ENCODE peak calls at places on chromosomes 2 and 18, in seven cellular contexts. One of them, this sample, is unnamed.

GRCh38 chr2:235283246-235283645 is 210.6 kb upstream of the AGAP1 start:
- DNase-seq in IMR-90: no peak
- DNase-seq in CD8-positive, alpha-beta memory T cell: no peak
- DNase-seq in AG04449: no peak
- DNase-seq in mucosa of descending colon: no peak
- DNase-seq in epithelial cell of esophagus: no peak
- DNase-seq in bronchial epithelial cell: no peak
- DNase-seq in this sample: no peak

GRCh38 chr2:84694088-84694622 is 177.9 kb downstream of the DNAH6 start:
- DNase-seq in epithelial cell of esophagus: no peak
- DNase-seq in CD8-positive, alpha-beta memory T cell: peak
- DNase-seq in bronchial epithelial cell: no peak
- DNase-seq in AG04449: no peak
- DNase-seq in mucosa of descending colon: peak
- DNase-seq in IMR-90: no peak
- DNase-seq in this sample: peak

GRCh38 chr2:89850481-89850880 is 1159.0 kb downstream of the RPIA start:
- DNase-seq in mucosa of descending colon: no peak
- DNase-seq in IMR-90: no peak
- DNase-seq in epithelial cell of esophagus: no peak
- DNase-seq in bronchial epithelial cell: no peak
- DNase-seq in CD8-positive, alpha-beta memory T cell: no peak
- DNase-seq in AG04449: no peak
- DNase-seq in this sample: no peak

GRCh38 chr2:238510911-238511613 is 84.3 kb downstream of the ASB1 start:
- DNase-seq in IMR-90: no peak
- DNase-seq in AG04449: no peak
- DNase-seq in CD8-positive, alpha-beta memory T cell: no peak
- DNase-seq in mucosa of descending colon: no peak
- DNase-seq in epithelial cell of esophagus: no peak
- DNase-seq in bronchial epithelial cell: no peak
- DNase-seq in this sample: no peak

GRCh38 chr2:28401411-28401810 is 8.8 kb downstream of the FOSL2 start:
- DNase-seq in CD8-positive, alpha-beta memory T cell: no peak
- DNase-seq in mucosa of descending colon: no peak
- DNase-seq in IMR-90: no peak
- DNase-seq in epithelial cell of esophagus: no peak
- DNase-seq in AG04449: no peak
- DNase-seq in bronchial epithelial cell: no peak
- DNase-seq in this sample: no peak

GRCh38 chr2:66578067-66578852 is 143.3 kb downstream of the MEIS1 start:
- DNase-seq in AG04449: no peak
- DNase-seq in bronchial epithelial cell: no peak
- DNase-seq in mucosa of descending colon: no peak
- DNase-seq in epithelial cell of esophagus: no peak
- DNase-seq in IMR-90: peak
- DNase-seq in CD8-positive, alpha-beta memory T cell: no peak
- DNase-seq in this sample: no peak

GRCh38 chr18:68056936-68057335 is 540.4 kb upstream of the DSEL start:
- DNase-seq in AG04449: no peak
- DNase-seq in CD8-positive, alpha-beta memory T cell: no peak
- DNase-seq in epithelial cell of esophagus: no peak
- DNase-seq in bronchial epithelial cell: no peak
- DNase-seq in IMR-90: peak
- DNase-seq in mucosa of descending colon: no peak
- DNase-seq in this sample: no peak

GRCh38 chr2:225091336-225091735 is 49.1 kb upstream of the DOCK10 start:
- DNase-seq in epithelial cell of esophagus: peak
- DNase-seq in IMR-90: peak
- DNase-seq in bronchial epithelial cell: peak
- DNase-seq in mucosa of descending colon: no peak
- DNase-seq in AG04449: peak
- DNase-seq in CD8-positive, alpha-beta memory T cell: no peak
- DNase-seq in this sample: no peak

GRCh38 chr2:74148457-74149248 is 941 bp upstream of the BOLA3 start:
- DNase-seq in CD8-positive, alpha-beta memory T cell: no peak
- DNase-seq in epithelial cell of esophagus: no peak
- DNase-seq in mucosa of descending colon: no peak
- DNase-seq in bronchial epithelial cell: no peak
- DNase-seq in AG04449: no peak
- DNase-seq in IMR-90: no peak
- DNase-seq in this sample: no peak

GRCh38 chr18:63909870-63910269 is 2.1 kb downstream of the SERPINB10 start:
- DNase-seq in epithelial cell of esophagus: peak
- DNase-seq in AG04449: no peak
- DNase-seq in mucosa of descending colon: no peak
- DNase-seq in IMR-90: no peak
- DNase-seq in bronchial epithelial cell: peak
- DNase-seq in CD8-positive, alpha-beta memory T cell: no peak
- DNase-seq in this sample: no peak

GRCh38 chr18:63905361-63905760 is 2.4 kb upstream of the SERPINB10 start:
- DNase-seq in bronchial epithelial cell: peak
- DNase-seq in IMR-90: no peak
- DNase-seq in CD8-positive, alpha-beta memory T cell: no peak
- DNase-seq in mucosa of descending colon: no peak
- DNase-seq in AG04449: no peak
- DNase-seq in epithelial cell of esophagus: peak
- DNase-seq in this sample: no peak

GRCh38 chr18:63908858-63909257 is 1.1 kb downstream of the SERPINB10 start:
- DNase-seq in epithelial cell of esophagus: no peak
- DNase-seq in IMR-90: no peak
- DNase-seq in CD8-positive, alpha-beta memory T cell: no peak
- DNase-seq in AG04449: no peak
- DNase-seq in bronchial epithelial cell: no peak
- DNase-seq in mucosa of descending colon: no peak
- DNase-seq in this sample: no peak

GRCh38 chr18:63904694-63905093 is 3.1 kb upstream of the SERPINB10 start:
- DNase-seq in AG04449: no peak
- DNase-seq in bronchial epithelial cell: peak
- DNase-seq in IMR-90: no peak
- DNase-seq in epithelial cell of esophagus: peak
- DNase-seq in CD8-positive, alpha-beta memory T cell: no peak
- DNase-seq in mucosa of descending colon: no peak
- DNase-seq in this sample: no peak

DNA sequence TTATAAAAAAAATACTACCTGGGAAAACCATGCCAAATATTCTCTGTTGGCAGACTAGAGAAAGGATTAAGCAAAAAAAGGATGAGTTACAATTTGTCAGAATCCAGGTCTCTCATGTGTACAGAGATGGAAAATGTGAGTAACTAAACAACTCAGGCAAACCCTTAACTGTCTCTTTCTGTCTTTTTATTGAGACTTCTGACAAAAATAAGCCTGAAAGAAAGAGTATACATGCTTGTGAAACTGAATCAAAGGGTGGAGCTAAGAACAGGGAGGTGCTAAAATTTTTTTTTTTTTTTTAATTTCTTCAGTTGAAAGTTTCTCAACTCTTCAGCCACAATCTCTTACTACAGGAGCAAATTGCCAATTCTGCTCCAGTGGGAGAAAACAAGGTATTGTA is at the start of gene SERPINB10:
- DNase-seq in AG04449: no peak
- DNase-seq in IMR-90: no peak
- DNase-seq in mucosa of descending colon: no peak
- DNase-seq in CD8-positive, alpha-beta memory T cell: no peak
- DNase-seq in bronchial epithelial cell: peak
- DNase-seq in epithelial cell of esophagus: peak
- DNase-seq in this sample: no peak
- H3K4me3 ChIP-seq in AG04449: no peak
- H3K4me3 ChIP-seq in IMR-90: no peak
- H3K4me3 ChIP-seq in mucosa of descending colon: no peak
- H3K4me3 ChIP-seq in CD8-positive, alpha-beta memory T cell: no peak
- H3K4me3 ChIP-seq in bronchial epithelial cell: no peak
- H3K4me3 ChIP-seq in epithelial cell of esophagus: no peak
- H3K4me3 ChIP-seq in this sample: no peak

GRCh38 chr2:108998911-108999310 is 9.9 kb upstream of the EDAR start:
- DNase-seq in CD8-positive, alpha-beta memory T cell: no peak
- DNase-seq in bronchial epithelial cell: no peak
- DNase-seq in epithelial cell of esophagus: no peak
- DNase-seq in AG04449: peak
- DNase-seq in mucosa of descending colon: no peak
- DNase-seq in IMR-90: peak
- DNase-seq in this sample: no peak
- H3K4me3 ChIP-seq in CD8-positive, alpha-beta memory T cell: no peak
- H3K4me3 ChIP-seq in bronchial epithelial cell: no peak
- H3K4me3 ChIP-seq in epithelial cell of esophagus: no peak
- H3K4me3 ChIP-seq in AG04449: no peak
- H3K4me3 ChIP-seq in mucosa of descending colon: no peak
- H3K4me3 ChIP-seq in IMR-90: no peak
- H3K4me3 ChIP-seq in this sample: no peak

DNA sequence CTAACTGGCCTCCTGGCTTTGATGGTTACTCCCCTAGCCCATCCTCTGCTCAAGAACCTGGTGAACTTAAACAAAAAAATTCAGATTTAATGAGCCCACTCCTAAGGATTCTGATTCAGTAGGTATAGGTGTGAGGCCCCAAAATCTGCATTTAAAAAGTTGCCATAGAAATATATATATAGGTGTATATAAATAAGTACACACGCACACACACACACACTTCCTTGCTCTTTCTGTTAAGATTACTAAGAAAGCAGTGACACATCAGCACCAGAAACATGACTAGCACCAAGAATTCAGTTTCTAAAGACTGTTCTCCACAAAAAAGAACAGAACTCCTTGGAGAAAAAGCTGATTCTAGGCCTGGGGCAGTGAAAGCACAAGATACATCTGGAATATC is 17.8 kb downstream of the EML6 start:
- DNase-seq in AG04449: no peak
- DNase-seq in CD8-positive, alpha-beta memory T cell: no peak
- DNase-seq in mucosa of descending colon: no peak
- DNase-seq in IMR-90: peak
- DNase-seq in epithelial cell of esophagus: peak
- DNase-seq in bronchial epithelial cell: peak
- DNase-seq in this sample: no peak
- H3K4me3 ChIP-seq in AG04449: no peak
- H3K4me3 ChIP-seq in CD8-positive, alpha-beta memory T cell: no peak
- H3K4me3 ChIP-seq in mucosa of descending colon: no peak
- H3K4me3 ChIP-seq in IMR-90: no peak
- H3K4me3 ChIP-seq in epithelial cell of esophagus: no peak
- H3K4me3 ChIP-seq in bronchial epithelial cell: no peak
- H3K4me3 ChIP-seq in this sample: no peak

DNA sequence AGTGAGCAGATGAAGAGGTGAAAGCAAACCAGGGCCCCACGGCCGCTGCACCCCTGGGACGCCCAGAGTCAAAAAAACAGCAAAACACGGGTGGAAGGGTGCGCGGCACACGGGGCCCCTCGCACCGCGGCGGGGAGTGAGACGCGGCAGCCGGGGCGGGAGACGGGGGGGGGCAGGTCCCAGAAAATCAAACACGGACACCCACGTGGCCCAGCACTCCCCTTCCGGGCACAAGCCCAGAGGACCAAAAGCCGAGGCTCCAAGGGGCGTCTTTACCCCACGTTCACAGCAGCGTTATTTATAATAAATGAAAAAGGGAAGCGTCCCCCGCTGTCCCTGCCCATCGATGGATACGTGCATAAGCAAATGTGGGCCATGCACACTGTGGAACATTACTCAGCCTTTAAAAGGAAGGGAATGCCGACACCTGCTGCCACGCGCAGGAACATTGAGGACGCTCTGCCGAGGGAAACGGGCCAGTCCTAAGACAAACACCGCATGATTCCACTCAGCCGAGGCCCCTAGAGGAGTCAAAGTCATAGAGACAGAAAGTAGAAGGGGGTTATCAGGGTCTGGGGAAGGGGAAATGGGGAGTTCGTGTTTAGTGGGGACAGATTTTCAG is 677 bp upstream of the COPS9 start:
- DNase-seq in epithelial cell of esophagus: no peak
- DNase-seq in AG04449: no peak
- DNase-seq in mucosa of descending colon: no peak
- DNase-seq in CD8-positive, alpha-beta memory T cell: no peak
- DNase-seq in IMR-90: no peak
- DNase-seq in bronchial epithelial cell: no peak
- DNase-seq in this sample: no peak
- H3K4me3 ChIP-seq in epithelial cell of esophagus: peak
- H3K4me3 ChIP-seq in AG04449: peak
- H3K4me3 ChIP-seq in mucosa of descending colon: peak
- H3K4me3 ChIP-seq in CD8-positive, alpha-beta memory T cell: peak
- H3K4me3 ChIP-seq in IMR-90: peak
- H3K4me3 ChIP-seq in bronchial epithelial cell: peak
- H3K4me3 ChIP-seq in this sample: peak

GRCh38 chr2:151974997-151975396 is 123.8 kb downstream of the CACNB4 start:
- DNase-seq in AG04449: no peak
- DNase-seq in epithelial cell of esophagus: no peak
- DNase-seq in bronchial epithelial cell: no peak
- DNase-seq in mucosa of descending colon: no peak
- DNase-seq in IMR-90: no peak
- DNase-seq in CD8-positive, alpha-beta memory T cell: no peak
- DNase-seq in this sample: no peak

GRCh38 chr2:151971301-151972072 is 127.4 kb downstream of the CACNB4 start:
- DNase-seq in AG04449: no peak
- DNase-seq in IMR-90: no peak
- DNase-seq in CD8-positive, alpha-beta memory T cell: no peak
- DNase-seq in epithelial cell of esophagus: no peak
- DNase-seq in bronchial epithelial cell: no peak
- DNase-seq in mucosa of descending colon: no peak
- DNase-seq in this sample: no peak

GRCh38 chr2:151972176-151973012 is 126.5 kb downstream of the CACNB4 start:
- DNase-seq in IMR-90: no peak
- DNase-seq in mucosa of descending colon: no peak
- DNase-seq in AG04449: no peak
- DNase-seq in bronchial epithelial cell: no peak
- DNase-seq in epithelial cell of esophagus: no peak
- DNase-seq in CD8-positive, alpha-beta memory T cell: no peak
- DNase-seq in this sample: no peak

GRCh38 chr2:151973901-151974199 is 125.0 kb downstream of the CACNB4 start:
- DNase-seq in CD8-positive, alpha-beta memory T cell: no peak
- DNase-seq in epithelial cell of esophagus: peak
- DNase-seq in bronchial epithelial cell: peak
- DNase-seq in IMR-90: peak
- DNase-seq in mucosa of descending colon: no peak
- DNase-seq in AG04449: no peak
- DNase-seq in this sample: peak

DNA sequence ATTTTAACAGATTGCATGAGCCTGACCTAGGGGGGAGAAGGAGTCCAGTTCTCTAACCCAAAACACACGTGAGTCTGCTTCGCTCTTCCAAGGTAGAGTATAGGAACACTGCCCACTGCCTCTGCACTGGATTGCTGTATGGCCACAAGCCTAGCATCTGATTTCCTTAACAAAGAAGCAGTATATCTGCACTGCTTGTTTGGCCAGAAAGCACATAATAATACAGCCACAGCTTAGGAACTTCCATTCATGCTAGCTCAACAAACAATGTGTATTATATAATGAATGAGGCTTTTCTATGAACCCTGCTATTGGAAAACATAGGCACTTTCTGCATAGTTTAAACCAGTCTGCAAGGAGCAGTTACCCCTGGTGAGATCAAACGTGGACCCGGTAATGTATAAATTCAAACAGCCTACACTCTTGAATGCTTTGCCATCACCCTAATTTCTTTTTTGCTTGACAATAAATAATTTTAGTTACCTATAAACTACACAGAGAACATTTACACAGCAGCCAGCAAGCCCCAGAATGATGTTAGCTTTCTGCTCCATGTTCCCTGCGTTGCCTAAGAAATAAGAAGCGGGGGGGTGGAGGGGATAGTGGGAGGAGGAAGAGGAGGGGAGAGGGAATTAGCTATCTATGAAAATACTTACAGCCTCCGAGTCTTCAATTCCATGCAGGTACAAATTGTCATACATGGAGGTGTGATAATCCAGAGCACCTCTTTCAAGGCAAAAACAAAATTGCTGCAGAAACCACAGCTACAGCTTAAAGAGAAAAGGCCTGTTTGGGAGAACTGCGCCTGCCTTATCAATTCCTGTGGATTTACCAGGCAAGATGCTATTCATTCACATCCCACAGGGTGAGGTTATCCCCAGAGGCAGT is 125.6 kb downstream of the CACNB4 start:
- DNase-seq in epithelial cell of esophagus: no peak
- DNase-seq in mucosa of descending colon: no peak
- DNase-seq in bronchial epithelial cell: no peak
- DNase-seq in IMR-90: no peak
- DNase-seq in AG04449: no peak
- DNase-seq in CD8-positive, alpha-beta memory T cell: no peak
- DNase-seq in this sample: no peak
- H3K4me3 ChIP-seq in epithelial cell of esophagus: no peak
- H3K4me3 ChIP-seq in mucosa of descending colon: no peak
- H3K4me3 ChIP-seq in bronchial epithelial cell: no peak
- H3K4me3 ChIP-seq in IMR-90: no peak
- H3K4me3 ChIP-seq in AG04449: no peak
- H3K4me3 ChIP-seq in CD8-positive, alpha-beta memory T cell: no peak
- H3K4me3 ChIP-seq in this sample: no peak

This sample was measured in Jurkat, Clone E6-1.